ENCODE peak calls at places on chromosomes 16 and 17, in nine cellular contexts. One of them, this sample, is unnamed.

GRCh38 chr17:70158581-70158980 is 10.8 kb upstream of the KCNJ2 start:
- DNase-seq in MM.1S: no peak
- DNase-seq in hepatocyte: no peak
- DNase-seq in GM23248: no peak
- DNase-seq in PC-3: no peak
- DNase-seq in OCI-LY7: no peak
- DNase-seq in GM23338: no peak
- DNase-seq in SK-N-SH: no peak
- DNase-seq in HCT116: no peak
- DNase-seq in this sample: no peak

GRCh38 chr16:86026136-86026905 is 127.4 kb downstream of the IRF8 start:
- DNase-seq in MM.1S: no peak
- DNase-seq in hepatocyte: peak
- DNase-seq in GM23248: no peak
- DNase-seq in PC-3: no peak
- DNase-seq in OCI-LY7: no peak
- DNase-seq in GM23338: no peak
- DNase-seq in SK-N-SH: no peak
- DNase-seq in HCT116: no peak
- DNase-seq in this sample: no peak

GRCh38 chr16:47847220-47847970 is 308.4 kb downstream of the ABCC12 start:
- DNase-seq in MM.1S: no peak
- DNase-seq in hepatocyte: no peak
- DNase-seq in GM23248: no peak
- DNase-seq in PC-3: peak
- DNase-seq in OCI-LY7: no peak
- DNase-seq in GM23338: no peak
- DNase-seq in SK-N-SH: no peak
- DNase-seq in HCT116: no peak
- DNase-seq in this sample: no peak

GRCh38 chr17:8746501-8747236 is 2.0 kb upstream of the CCDC42 start:
- DNase-seq in MM.1S: no peak
- DNase-seq in hepatocyte: no peak
- DNase-seq in GM23248: no peak
- DNase-seq in PC-3: no peak
- DNase-seq in OCI-LY7: no peak
- DNase-seq in GM23338: no peak
- DNase-seq in SK-N-SH: peak
- DNase-seq in HCT116: peak
- DNase-seq in this sample: peak

GRCh38 chr17:13346996-13347762 is 254.6 kb downstream of the HS3ST3A1 start:
- DNase-seq in MM.1S: no peak
- DNase-seq in hepatocyte: peak
- DNase-seq in GM23248: peak
- DNase-seq in PC-3: peak
- DNase-seq in OCI-LY7: no peak
- DNase-seq in GM23338: no peak
- DNase-seq in SK-N-SH: no peak
- DNase-seq in HCT116: peak
- DNase-seq in this sample: no peak

GRCh38 chr17:46026815-46027125 is 27.7 kb downstream of the STH start:
- DNase-seq in MM.1S: no peak
- DNase-seq in hepatocyte: no peak
- DNase-seq in GM23248: no peak
- DNase-seq in PC-3: no peak
- DNase-seq in OCI-LY7: no peak
- DNase-seq in GM23338: no peak
- DNase-seq in SK-N-SH: no peak
- DNase-seq in HCT116: no peak
- DNase-seq in this sample: no peak

GRCh38 chr16:1089822-1090619 is 6.0 kb downstream of the C1QTNF8 start:
- DNase-seq in MM.1S: no peak
- DNase-seq in hepatocyte: peak
- DNase-seq in GM23248: no peak
- DNase-seq in PC-3: peak
- DNase-seq in OCI-LY7: no peak
- DNase-seq in GM23338: peak
- DNase-seq in SK-N-SH: no peak
- DNase-seq in HCT116: no peak
- DNase-seq in this sample: no peak

GRCh38 chr17:72338847-72339790 is 218.3 kb downstream of the SOX9 start:
- DNase-seq in MM.1S: no peak
- DNase-seq in hepatocyte: peak
- DNase-seq in GM23248: peak
- DNase-seq in PC-3: peak
- DNase-seq in OCI-LY7: no peak
- DNase-seq in GM23338: no peak
- DNase-seq in SK-N-SH: peak
- DNase-seq in HCT116: peak
- DNase-seq in this sample: no peak

GRCh38 chr17:41812176-41813038 is at the start of gene FKBP10:
- DNase-seq in MM.1S: peak
- DNase-seq in hepatocyte: peak
- DNase-seq in GM23248: peak
- DNase-seq in PC-3: peak
- DNase-seq in OCI-LY7: peak
- DNase-seq in GM23338: peak
- DNase-seq in SK-N-SH: peak
- DNase-seq in HCT116: peak
- DNase-seq in this sample: peak

GRCh38 chr17:41556931-41557330 is 14.9 kb downstream of the KRT9 start:
- DNase-seq in MM.1S: no peak
- DNase-seq in hepatocyte: no peak
- DNase-seq in GM23248: no peak
- DNase-seq in PC-3: no peak
- DNase-seq in OCI-LY7: no peak
- DNase-seq in GM23338: no peak
- DNase-seq in SK-N-SH: no peak
- DNase-seq in HCT116: no peak
- DNase-seq in this sample: no peak

GRCh38 chr17:18323007-18323406 is 7.9 kb downstream of the SMCR8 start:
- DNase-seq in MM.1S: no peak
- DNase-seq in hepatocyte: no peak
- DNase-seq in GM23248: peak
- DNase-seq in PC-3: peak
- DNase-seq in OCI-LY7: peak
- DNase-seq in GM23338: no peak
- DNase-seq in SK-N-SH: no peak
- DNase-seq in HCT116: no peak
- DNase-seq in this sample: no peak

GRCh38 chr17:70863436-70864248 is 694.3 kb downstream of the KCNJ2 start:
- DNase-seq in MM.1S: no peak
- DNase-seq in hepatocyte: no peak
- DNase-seq in GM23248: peak
- DNase-seq in PC-3: no peak
- DNase-seq in OCI-LY7: no peak
- DNase-seq in GM23338: no peak
- DNase-seq in SK-N-SH: no peak
- DNase-seq in HCT116: peak
- DNase-seq in this sample: no peak

DNA sequence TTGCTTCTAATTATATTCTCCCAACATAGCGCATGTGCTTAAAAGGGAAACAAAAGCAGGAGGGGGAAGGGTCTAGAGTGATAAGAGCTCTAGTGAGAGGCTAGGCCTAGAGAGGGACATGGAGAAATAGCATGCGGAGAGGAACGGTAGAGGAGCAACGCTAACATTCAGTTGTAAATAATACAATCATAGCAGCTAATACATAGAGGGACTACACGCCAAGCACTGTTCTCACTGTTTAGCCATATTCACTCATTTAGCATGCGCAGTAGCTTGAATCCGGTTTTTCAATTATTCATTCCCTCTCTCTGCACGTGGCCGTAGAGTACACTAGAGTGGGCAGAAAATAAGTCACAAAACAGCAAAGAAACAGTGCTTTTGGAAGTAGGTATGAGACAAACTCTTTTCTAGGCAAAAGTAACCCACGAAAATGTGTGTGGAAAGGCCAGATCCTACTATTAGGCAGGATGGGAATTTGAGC is 1.7 kb upstream of the ALOX12 start:
- DNase-seq in MM.1S: no peak
- DNase-seq in hepatocyte: no peak
- DNase-seq in GM23248: no peak
- DNase-seq in PC-3: no peak
- DNase-seq in OCI-LY7: no peak
- DNase-seq in GM23338: no peak
- DNase-seq in SK-N-SH: no peak
- DNase-seq in HCT116: no peak
- DNase-seq in this sample: no peak
- H3K4me2 ChIP-seq in MM.1S: no peak
- H3K4me2 ChIP-seq in hepatocyte: no peak
- H3K4me2 ChIP-seq in GM23248: no peak
- H3K4me2 ChIP-seq in PC-3: no peak
- H3K4me2 ChIP-seq in OCI-LY7: no peak
- H3K4me2 ChIP-seq in GM23338: no peak
- H3K4me2 ChIP-seq in SK-N-SH: no peak
- H3K4me2 ChIP-seq in HCT116: no peak
- H3K4me2 ChIP-seq in this sample: no peak

GRCh38 chr17:75754378-75755204 is 10.4 kb downstream of the GALK1 start:
- DNase-seq in MM.1S: no peak
- DNase-seq in hepatocyte: no peak
- DNase-seq in GM23248: no peak
- DNase-seq in PC-3: no peak
- DNase-seq in OCI-LY7: no peak
- DNase-seq in GM23338: no peak
- DNase-seq in SK-N-SH: no peak
- DNase-seq in HCT116: no peak
- DNase-seq in this sample: no peak

GRCh38 chr17:75753193-75753513 is 11.8 kb downstream of the GALK1 start:
- DNase-seq in MM.1S: no peak
- DNase-seq in hepatocyte: no peak
- DNase-seq in GM23248: no peak
- DNase-seq in PC-3: no peak
- DNase-seq in OCI-LY7: no peak
- DNase-seq in GM23338: no peak
- DNase-seq in SK-N-SH: no peak
- DNase-seq in HCT116: no peak
- DNase-seq in this sample: no peak

GRCh38 chr17:75752405-75753192 is 12.4 kb downstream of the GALK1 start:
- DNase-seq in MM.1S: no peak
- DNase-seq in hepatocyte: no peak
- DNase-seq in GM23248: no peak
- DNase-seq in PC-3: no peak
- DNase-seq in OCI-LY7: peak
- DNase-seq in GM23338: no peak
- DNase-seq in SK-N-SH: no peak
- DNase-seq in HCT116: no peak
- DNase-seq in this sample: no peak

GRCh38 chr17:75755205-75755901 is 9.6 kb downstream of the GALK1 start:
- DNase-seq in MM.1S: no peak
- DNase-seq in hepatocyte: no peak
- DNase-seq in GM23248: no peak
- DNase-seq in PC-3: no peak
- DNase-seq in OCI-LY7: no peak
- DNase-seq in GM23338: no peak
- DNase-seq in SK-N-SH: peak
- DNase-seq in HCT116: no peak
- DNase-seq in this sample: no peak

GRCh38 chr17:75753514-75754377 is 11.2 kb downstream of the GALK1 start:
- DNase-seq in MM.1S: peak
- DNase-seq in hepatocyte: peak
- DNase-seq in GM23248: peak
- DNase-seq in PC-3: no peak
- DNase-seq in OCI-LY7: peak
- DNase-seq in GM23338: peak
- DNase-seq in SK-N-SH: peak
- DNase-seq in HCT116: no peak
- DNase-seq in this sample: peak
- TF ChIP-seq EZH2phosphoT487 in MM.1S: no peak
- TF ChIP-seq EZH2phosphoT487 in hepatocyte: no peak
- TF ChIP-seq EZH2phosphoT487 in GM23248: no peak
- TF ChIP-seq EZH2phosphoT487 in PC-3: no peak
- TF ChIP-seq EZH2phosphoT487 in OCI-LY7: no peak
- TF ChIP-seq EZH2phosphoT487 in GM23338: no peak
- TF ChIP-seq EZH2phosphoT487 in SK-N-SH: no peak
- TF ChIP-seq EZH2phosphoT487 in HCT116: no peak
- TF ChIP-seq EZH2phosphoT487 in this sample: no peak

GRCh38 chr17:1486802-1487695 is 5.4 kb downstream of the MYO1C start:
- DNase-seq in MM.1S: no peak
- DNase-seq in hepatocyte: peak
- DNase-seq in GM23248: peak
- DNase-seq in PC-3: no peak
- DNase-seq in OCI-LY7: peak
- DNase-seq in GM23338: peak
- DNase-seq in SK-N-SH: no peak
- DNase-seq in HCT116: peak
- DNase-seq in this sample: peak
- H3K4me2 ChIP-seq in MM.1S: peak
- H3K4me2 ChIP-seq in hepatocyte: peak
- H3K4me2 ChIP-seq in GM23248: peak
- H3K4me2 ChIP-seq in PC-3: no peak
- H3K4me2 ChIP-seq in OCI-LY7: peak
- H3K4me2 ChIP-seq in GM23338: peak
- H3K4me2 ChIP-seq in SK-N-SH: peak
- H3K4me2 ChIP-seq in HCT116: peak
- H3K4me2 ChIP-seq in this sample: peak

GRCh38 chr16:70804153-70804728 is 3.3 kb upstream of the VAC14 start:
- DNase-seq in MM.1S: no peak
- DNase-seq in hepatocyte: no peak
- DNase-seq in GM23248: peak
- DNase-seq in PC-3: peak
- DNase-seq in OCI-LY7: no peak
- DNase-seq in GM23338: no peak
- DNase-seq in SK-N-SH: no peak
- DNase-seq in HCT116: no peak
- DNase-seq in this sample: no peak

GRCh38 chr16:70800798-70801480 is at the start of gene VAC14:
- DNase-seq in MM.1S: peak
- DNase-seq in hepatocyte: peak
- DNase-seq in GM23248: peak
- DNase-seq in PC-3: peak
- DNase-seq in OCI-LY7: peak
- DNase-seq in GM23338: peak
- DNase-seq in SK-N-SH: peak
- DNase-seq in HCT116: peak
- DNase-seq in this sample: peak

GRCh38 chr16:70800306-70800705 is 652 bp downstream of the VAC14 start:
- DNase-seq in MM.1S: peak
- DNase-seq in hepatocyte: peak
- DNase-seq in GM23248: peak
- DNase-seq in PC-3: no peak
- DNase-seq in OCI-LY7: peak
- DNase-seq in GM23338: peak
- DNase-seq in SK-N-SH: no peak
- DNase-seq in HCT116: no peak
- DNase-seq in this sample: no peak

GRCh38 chr16:70803354-70803753 is 2.4 kb upstream of the VAC14 start:
- DNase-seq in MM.1S: no peak
- DNase-seq in hepatocyte: no peak
- DNase-seq in GM23248: peak
- DNase-seq in PC-3: no peak
- DNase-seq in OCI-LY7: no peak
- DNase-seq in GM23338: no peak
- DNase-seq in SK-N-SH: no peak
- DNase-seq in HCT116: no peak
- DNase-seq in this sample: no peak

DNA sequence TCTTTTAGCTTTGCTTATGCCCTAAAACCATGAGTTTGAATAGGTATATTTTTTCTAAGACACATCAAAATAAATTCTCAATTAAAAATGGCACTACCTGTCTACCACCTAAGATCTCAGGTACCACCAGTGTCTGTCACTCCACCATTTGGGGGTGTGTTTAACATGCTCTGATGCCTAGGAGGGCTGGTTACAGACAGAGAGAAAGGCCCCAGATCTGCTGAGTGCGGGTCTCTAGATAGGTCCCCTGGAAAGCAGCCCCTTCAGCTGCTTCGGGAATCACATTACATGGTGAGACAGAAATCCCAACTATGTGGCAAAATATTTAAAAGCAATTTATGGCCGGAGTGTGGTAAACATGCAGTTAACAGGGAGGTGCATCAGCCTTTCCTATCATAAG is 653 bp upstream of the VAC14 start:
- DNase-seq in MM.1S: no peak
- DNase-seq in hepatocyte: no peak
- DNase-seq in GM23248: no peak
- DNase-seq in PC-3: no peak
- DNase-seq in OCI-LY7: no peak
- DNase-seq in GM23338: peak
- DNase-seq in SK-N-SH: no peak
- DNase-seq in HCT116: no peak
- DNase-seq in this sample: no peak
- TF ChIP-seq EZH2phosphoT487 in MM.1S: no peak
- TF ChIP-seq EZH2phosphoT487 in hepatocyte: no peak
- TF ChIP-seq EZH2phosphoT487 in GM23248: no peak
- TF ChIP-seq EZH2phosphoT487 in PC-3: no peak
- TF ChIP-seq EZH2phosphoT487 in OCI-LY7: no peak
- TF ChIP-seq EZH2phosphoT487 in GM23338: no peak
- TF ChIP-seq EZH2phosphoT487 in SK-N-SH: no peak
- TF ChIP-seq EZH2phosphoT487 in HCT116: no peak
- TF ChIP-seq EZH2phosphoT487 in this sample: no peak